ENCODE peak calls at places on chromosomes 1 and 21, in seven cellular contexts. B is upper lobe of right lung, H is PC-9, V is heart right ventricle, C is breast epithelium, U is spleen, J is MM.1S. I is an unnamed sample.

GRCh38 chr1:77511440-77511840 is 171.0 kb downstream of the ZZZ3 start:
- DNase-seq in V (no peak), U (no peak), J (no peak), C (no peak), B (no peak), H (peak; percentile 74), I (no peak)

GRCh38 chr1:7299329-7299799 is 471.7 kb upstream of the VAMP3 start:
- DNase-seq in H (no peak), C (no peak), B (no peak), V (peak; percentile 56), J (no peak), U (no peak), I (peak; percentile 29)

GRCh38 chr1:226677121-226678020 is 61.7 kb downstream of the ITPKB start:
- DNase-seq in C (peak; percentile 91), H (no peak), J (peak; percentile 62), B (no peak), V (peak; percentile 79), U (peak; percentile 92), I (no peak)

GRCh38 chr1:5990913-5991783 is 1.1 kb downstream of the NPHP4 start:
- DNase-seq in B (peak; percentile 77), H (no peak), V (no peak), J (peak; percentile 11), C (no peak), U (peak; percentile 92), I (no peak)

GRCh38 chr21:39676054-39676771 is 63.5 kb downstream of the B3GALT5 start:
- DNase-seq in B (no peak), C (no peak), V (peak; percentile 41), U (no peak), H (no peak), J (peak; percentile 99), I (peak; percentile 88)

GRCh38 chr21:41684381-41685245 is 82.2 kb downstream of the RIPK4 start:
- DNase-seq in H (peak; percentile 92), B (peak; percentile 66), V (no peak), J (no peak), C (no peak), U (no peak), I (no peak)

GRCh38 chr21:41973427-41973831 is 19.6 kb upstream of the C2CD2 start:
- DNase-seq in U (peak; percentile 31), J (no peak), C (no peak), H (no peak), B (peak; percentile 58), V (no peak), I (no peak)

GRCh38 chr1:218587890-218588289 is 242.8 kb downstream of the TGFB2 start:
- DNase-seq in C (no peak), U (no peak), V (no peak), B (no peak), J (no peak), H (no peak), I (no peak)

GRCh38 chr1:8394456-8395321 is 76.8 kb downstream of the SLC45A1 start:
- DNase-seq in C (no peak), V (no peak), H (peak; percentile 92), J (no peak), U (no peak), B (no peak), I (peak; percentile 82)

GRCh38 chr1:6257541-6258069 is 3.3 kb downstream of the GPR153 start:
- DNase-seq in V (no peak), H (no peak), B (no peak), C (no peak), J (no peak), U (peak; percentile 86), I (no peak)

GRCh38 chr1:205287723-205288122 is 33.8 kb downstream of the NUAK2 start:
- DNase-seq in H (no peak), C (no peak), B (no peak), V (no peak), U (no peak), J (no peak), I (no peak)

GRCh38 chr1:206631085-206631509 is 4.2 kb upstream of the DYRK3 start:
- DNase-seq in C (no peak), B (no peak), V (peak; percentile 89), H (peak; percentile 62), U (no peak), J (peak; percentile 80), I (no peak)

GRCh38 chr1:174652496-174653280 is 204.9 kb downstream of the GPR52 start:
- DNase-seq in J (no peak), B (no peak), V (no peak), U (no peak), H (no peak), C (no peak), I (no peak)

GRCh38 chr1:226560243-226560642 is 11.7 kb downstream of the STUM start:
- DNase-seq in J (no peak), H (no peak), B (no peak), C (no peak), U (no peak), V (no peak), I (no peak)

GRCh38 chr1:201479331-201479730 is 10.3 kb upstream of the PHLDA3 start:
- DNase-seq in U (no peak), H (no peak), C (no peak), B (no peak), V (no peak), J (no peak), I (no peak)

GRCh38 chr1:182120411-182121258 is 59.1 kb upstream of the ZNF648 start:
- DNase-seq in B (peak; percentile 72), H (no peak), U (no peak), J (no peak), C (no peak), V (no peak), I (no peak)

GRCh38 chr1:3651939-3652537 is at the start of gene TP73:
- DNase-seq in C (no peak), H (no peak), J (peak; percentile 53), B (peak; percentile 62), U (peak; percentile 82), V (no peak), I (no peak)

GRCh38 chr1:48853006-48853405 is 76.3 kb upstream of the BEND5 start:
- DNase-seq in B (no peak), C (no peak), V (no peak), H (peak; percentile 68), U (no peak), J (no peak), I (peak; percentile 68)

GRCh38 chr1:38296047-38296446 is 249.5 kb upstream of the POU3F1 start:
- DNase-seq in H (no peak), V (no peak), U (no peak), B (no peak), J (no peak), C (no peak), I (no peak)

GRCh38 chr1:103250441-103250861 is 142.1 kb upstream of the COL11A1 start:
- DNase-seq in V (no peak), U (no peak), H (peak; percentile 50), C (no peak), B (no peak), J (no peak), I (no peak)

GRCh38 chr1:151832318-151832984 is 849 bp upstream of the RORC start:
- DNase-seq in V (peak; percentile 80), B (peak; percentile 95), C (peak; percentile 95), J (no peak), U (no peak), H (no peak), I (no peak)

GRCh38 chr21:45537746-45538291 is 4.4 kb downstream of the SLC19A1 start:
- DNase-seq in H (no peak), B (peak; percentile 55), U (peak; percentile 71), J (no peak), C (peak; percentile 45), V (no peak), I (no peak)
- H3K27ac ChIP-seq in H (no peak overlapping the region), B (no peak overlapping the region), U (peak overlapping the region; percentile 9), J (no peak overlapping the region), C (no peak overlapping the region), V (no peak overlapping the region), I (no peak overlapping the region)

GRCh38 chr21:43643193-43643592 is 16.1 kb downstream of the HSF2BP start:
- DNase-seq in J (no peak), U (no peak), H (no peak), B (no peak), V (no peak), C (no peak), I (no peak)

GRCh38 chr21:43644609-43645008 is 14.7 kb downstream of the HSF2BP start:
- DNase-seq in V (no peak), U (no peak), B (no peak), C (no peak), J (no peak), H (no peak), I (peak; percentile 12)

GRCh38 chr21:43637530-43637929 is 21.8 kb downstream of the HSF2BP start:
- DNase-seq in B (no peak), H (no peak), U (no peak), C (no peak), V (no peak), J (no peak), I (no peak)

GRCh38 chr21:43639470-43640178 is 19.7 kb downstream of the HSF2BP start:
- DNase-seq in B (no peak), U (no peak), C (no peak), H (peak; percentile 78), J (no peak), V (no peak), I (no peak)

DNA sequence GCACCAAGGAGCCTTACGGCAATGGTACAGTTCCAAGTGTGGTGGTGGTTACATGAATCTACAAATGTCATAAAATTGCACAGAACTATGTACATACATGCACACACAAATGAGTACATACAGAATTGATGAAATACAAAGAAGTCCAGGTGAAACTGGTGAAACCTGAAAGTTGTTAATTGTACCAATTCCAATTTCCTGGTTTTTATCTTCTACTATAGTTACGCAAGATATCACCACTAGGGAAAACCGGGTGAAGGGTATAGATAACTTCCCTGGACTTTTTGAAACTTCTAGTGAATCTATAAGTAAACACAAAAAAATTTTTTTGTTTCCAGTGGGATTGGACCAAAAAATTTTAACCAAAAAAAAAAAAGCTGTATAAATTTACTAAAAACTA is 18.9 kb downstream of the HSF2BP start:
- DNase-seq in V (no peak), B (no peak), U (no peak), C (no peak), J (no peak), H (peak; percentile 69), I (no peak)
- H3K27ac ChIP-seq in V (no peak overlapping the region), B (no peak overlapping the region), U (no peak overlapping the region), C (no peak overlapping the region), J (no peak overlapping the region), H (peak overlapping the region; percentile 94), I (peak overlapping the region; percentile 86)

DNA sequence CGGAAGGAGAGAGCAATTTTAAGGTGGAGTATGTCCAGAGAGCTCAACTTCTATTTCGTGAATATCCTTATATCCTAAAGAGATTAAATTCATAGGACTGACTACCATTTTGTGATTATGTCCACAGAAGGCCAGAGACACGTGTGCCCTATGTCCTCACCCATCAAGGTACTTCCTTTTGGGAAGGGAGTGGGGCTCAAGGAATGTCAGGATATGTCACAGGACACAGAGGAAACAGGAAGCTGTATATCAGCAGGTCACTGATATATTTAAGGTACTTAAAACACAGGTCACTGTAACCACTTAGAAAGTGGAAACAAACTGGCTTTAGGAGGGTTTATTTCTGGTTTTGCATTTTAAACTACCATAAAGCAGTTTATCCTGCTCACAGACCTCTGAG is 184.6 kb downstream of the APP start:
- DNase-seq in C (no peak), B (no peak), J (no peak), V (no peak), H (no peak), U (no peak), I (no peak)
- H3K27ac ChIP-seq in C (no peak overlapping the region), B (no peak overlapping the region), J (no peak overlapping the region), V (peak overlapping the region; percentile 36), H (no peak overlapping the region), U (peak overlapping the region; percentile 60), I (no peak overlapping the region)

DNA sequence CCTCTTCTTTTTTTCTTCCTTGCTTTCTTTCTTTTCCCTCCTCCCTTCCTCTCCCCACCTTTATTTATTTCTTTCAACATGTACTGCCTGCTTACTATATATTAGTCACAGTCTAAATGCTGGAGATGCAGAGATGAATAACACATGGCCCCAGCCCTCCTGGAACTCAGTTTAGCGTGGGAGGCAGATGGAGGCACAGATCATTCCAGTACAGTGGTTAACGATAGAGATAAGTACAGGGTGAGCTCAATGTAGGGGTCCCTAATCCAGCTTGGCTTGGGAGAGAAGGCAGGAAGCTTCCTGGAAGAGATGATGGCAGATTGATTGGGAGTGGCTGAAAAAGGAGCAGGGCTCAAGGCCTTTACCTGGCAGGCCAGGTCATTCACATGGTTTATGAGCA is 55.6 kb upstream of the PPP2R5A start:
- DNase-seq in B (no peak), U (no peak), H (no peak), J (no peak), C (no peak), V (no peak), I (no peak)
- H3K27ac ChIP-seq in B (no peak overlapping the region), U (no peak overlapping the region), H (no peak overlapping the region), J (no peak overlapping the region), C (no peak overlapping the region), V (no peak overlapping the region), I (no peak overlapping the region)